ENCODE peak calls at places on chromosomes 5 and 9, in ten cellular contexts. One of them, this sample, is unnamed.

GRCh38 chr5:172179032-172179989 is 8.7 kb downstream of the STK10 start:
- DNase-seq in transverse colon: peak
- DNase-seq in activated B cell treated with CpG ODN at 0.5 μM for 24 hours: no peak
- DNase-seq in CD4-positive, alpha-beta T cell: peak
- DNase-seq in tibial nerve: no peak
- DNase-seq in endodermal cell: no peak
- DNase-seq in GM12865: peak
- DNase-seq in colonic mucosa: peak
- DNase-seq in prostate gland: no peak
- DNase-seq in AG09309: no peak
- DNase-seq in this sample: peak

GRCh38 chr5:116557669-116558271 is 16.9 kb downstream of the SEMA6A start:
- DNase-seq in CD4-positive, alpha-beta T cell: no peak
- DNase-seq in AG09309: no peak
- DNase-seq in GM12865: peak
- DNase-seq in activated B cell treated with CpG ODN at 0.5 μM for 24 hours: no peak
- DNase-seq in colonic mucosa: no peak
- DNase-seq in prostate gland: no peak
- DNase-seq in transverse colon: no peak
- DNase-seq in tibial nerve: no peak
- DNase-seq in endodermal cell: peak
- DNase-seq in this sample: no peak

GRCh38 chr9:123954921-123955320 is 25.0 kb upstream of the DENND1A start:
- DNase-seq in activated B cell treated with CpG ODN at 0.5 μM for 24 hours: no peak
- DNase-seq in colonic mucosa: no peak
- DNase-seq in transverse colon: no peak
- DNase-seq in prostate gland: no peak
- DNase-seq in CD4-positive, alpha-beta T cell: no peak
- DNase-seq in endodermal cell: no peak
- DNase-seq in tibial nerve: no peak
- DNase-seq in GM12865: no peak
- DNase-seq in AG09309: no peak
- DNase-seq in this sample: no peak

GRCh38 chr9:92726971-92727715 is 37.5 kb downstream of the BICD2 start:
- DNase-seq in colonic mucosa: no peak
- DNase-seq in CD4-positive, alpha-beta T cell: no peak
- DNase-seq in prostate gland: no peak
- DNase-seq in tibial nerve: no peak
- DNase-seq in endodermal cell: no peak
- DNase-seq in activated B cell treated with CpG ODN at 0.5 μM for 24 hours: peak
- DNase-seq in transverse colon: no peak
- DNase-seq in AG09309: no peak
- DNase-seq in GM12865: no peak
- DNase-seq in this sample: no peak

GRCh38 chr5:2165991-2166978 is 283.6 kb upstream of the IRX4 start:
- DNase-seq in transverse colon: no peak
- DNase-seq in prostate gland: no peak
- DNase-seq in colonic mucosa: no peak
- DNase-seq in activated B cell treated with CpG ODN at 0.5 μM for 24 hours: no peak
- DNase-seq in GM12865: no peak
- DNase-seq in AG09309: no peak
- DNase-seq in tibial nerve: no peak
- DNase-seq in CD4-positive, alpha-beta T cell: no peak
- DNase-seq in endodermal cell: no peak
- DNase-seq in this sample: no peak

GRCh38 chr5:181118369-181118768 is 12.6 kb downstream of the OR2V1 start:
- DNase-seq in activated B cell treated with CpG ODN at 0.5 μM for 24 hours: no peak
- DNase-seq in AG09309: no peak
- DNase-seq in endodermal cell: no peak
- DNase-seq in tibial nerve: no peak
- DNase-seq in CD4-positive, alpha-beta T cell: no peak
- DNase-seq in transverse colon: no peak
- DNase-seq in colonic mucosa: no peak
- DNase-seq in GM12865: no peak
- DNase-seq in prostate gland: no peak
- DNase-seq in this sample: no peak

GRCh38 chr5:32443145-32443540 is 1.4 kb downstream of the ZFR start:
- DNase-seq in AG09309: no peak
- DNase-seq in transverse colon: no peak
- DNase-seq in CD4-positive, alpha-beta T cell: no peak
- DNase-seq in endodermal cell: no peak
- DNase-seq in prostate gland: no peak
- DNase-seq in tibial nerve: no peak
- DNase-seq in activated B cell treated with CpG ODN at 0.5 μM for 24 hours: no peak
- DNase-seq in colonic mucosa: no peak
- DNase-seq in GM12865: peak
- DNase-seq in this sample: no peak

GRCh38 chr9:79224672-79225433 is 346.9 kb upstream of the TLE4 start:
- DNase-seq in activated B cell treated with CpG ODN at 0.5 μM for 24 hours: no peak
- DNase-seq in transverse colon: no peak
- DNase-seq in CD4-positive, alpha-beta T cell: no peak
- DNase-seq in GM12865: no peak
- DNase-seq in AG09309: peak
- DNase-seq in tibial nerve: no peak
- DNase-seq in prostate gland: no peak
- DNase-seq in colonic mucosa: no peak
- DNase-seq in endodermal cell: no peak
- DNase-seq in this sample: no peak

GRCh38 chr9:5231212-5231611 is at the start of gene INSL4:
- DNase-seq in GM12865: no peak
- DNase-seq in transverse colon: no peak
- DNase-seq in colonic mucosa: no peak
- DNase-seq in tibial nerve: no peak
- DNase-seq in CD4-positive, alpha-beta T cell: no peak
- DNase-seq in prostate gland: no peak
- DNase-seq in endodermal cell: no peak
- DNase-seq in AG09309: no peak
- DNase-seq in activated B cell treated with CpG ODN at 0.5 μM for 24 hours: no peak
- DNase-seq in this sample: no peak

GRCh38 chr5:149853019-149853648 is 91.5 kb downstream of the PDE6A start:
- DNase-seq in transverse colon: peak
- DNase-seq in activated B cell treated with CpG ODN at 0.5 μM for 24 hours: peak
- DNase-seq in endodermal cell: peak
- DNase-seq in AG09309: peak
- DNase-seq in GM12865: peak
- DNase-seq in CD4-positive, alpha-beta T cell: no peak
- DNase-seq in prostate gland: peak
- DNase-seq in colonic mucosa: peak
- DNase-seq in tibial nerve: peak
- DNase-seq in this sample: peak

GRCh38 chr5:58849995-58850667 is 267.3 kb downstream of the RAB3C start:
- DNase-seq in GM12865: peak
- DNase-seq in AG09309: no peak
- DNase-seq in prostate gland: peak
- DNase-seq in endodermal cell: peak
- DNase-seq in colonic mucosa: peak
- DNase-seq in activated B cell treated with CpG ODN at 0.5 μM for 24 hours: no peak
- DNase-seq in transverse colon: peak
- DNase-seq in tibial nerve: no peak
- DNase-seq in CD4-positive, alpha-beta T cell: no peak
- DNase-seq in this sample: no peak

GRCh38 chr9:105132576-105132975 is 111.9 kb upstream of the SLC44A1 start:
- DNase-seq in transverse colon: no peak
- DNase-seq in prostate gland: no peak
- DNase-seq in endodermal cell: no peak
- DNase-seq in GM12865: no peak
- DNase-seq in activated B cell treated with CpG ODN at 0.5 μM for 24 hours: no peak
- DNase-seq in colonic mucosa: no peak
- DNase-seq in CD4-positive, alpha-beta T cell: no peak
- DNase-seq in tibial nerve: no peak
- DNase-seq in AG09309: peak
- DNase-seq in this sample: no peak

GRCh38 chr9:126489604-126490593 is 123.8 kb upstream of the LMX1B start:
- DNase-seq in transverse colon: no peak
- DNase-seq in GM12865: no peak
- DNase-seq in endodermal cell: peak
- DNase-seq in activated B cell treated with CpG ODN at 0.5 μM for 24 hours: no peak
- DNase-seq in tibial nerve: no peak
- DNase-seq in colonic mucosa: no peak
- DNase-seq in CD4-positive, alpha-beta T cell: no peak
- DNase-seq in AG09309: no peak
- DNase-seq in prostate gland: no peak
- DNase-seq in this sample: no peak

GRCh38 chr5:54207566-54207965 is 102.8 kb downstream of the ARL15 start:
- DNase-seq in activated B cell treated with CpG ODN at 0.5 μM for 24 hours: no peak
- DNase-seq in AG09309: no peak
- DNase-seq in prostate gland: no peak
- DNase-seq in colonic mucosa: no peak
- DNase-seq in transverse colon: no peak
- DNase-seq in tibial nerve: no peak
- DNase-seq in CD4-positive, alpha-beta T cell: no peak
- DNase-seq in GM12865: no peak
- DNase-seq in endodermal cell: peak
- DNase-seq in this sample: no peak

GRCh38 chr5:140267559-140268018 is 35.3 kb downstream of the PFDN1 start:
- DNase-seq in prostate gland: no peak
- DNase-seq in tibial nerve: no peak
- DNase-seq in colonic mucosa: no peak
- DNase-seq in GM12865: no peak
- DNase-seq in activated B cell treated with CpG ODN at 0.5 μM for 24 hours: no peak
- DNase-seq in AG09309: no peak
- DNase-seq in endodermal cell: no peak
- DNase-seq in CD4-positive, alpha-beta T cell: no peak
- DNase-seq in transverse colon: no peak
- DNase-seq in this sample: no peak

GRCh38 chr5:150001660-150002493 is 1.3 kb downstream of the HMGXB3 start:
- DNase-seq in AG09309: no peak
- DNase-seq in tibial nerve: no peak
- DNase-seq in colonic mucosa: peak
- DNase-seq in activated B cell treated with CpG ODN at 0.5 μM for 24 hours: peak
- DNase-seq in CD4-positive, alpha-beta T cell: peak
- DNase-seq in transverse colon: peak
- DNase-seq in endodermal cell: peak
- DNase-seq in prostate gland: peak
- DNase-seq in GM12865: peak
- DNase-seq in this sample: peak

GRCh38 chr9:127550751-127551150 is 61.3 kb upstream of the STXBP1 start:
- DNase-seq in GM12865: no peak
- DNase-seq in CD4-positive, alpha-beta T cell: no peak
- DNase-seq in prostate gland: no peak
- DNase-seq in activated B cell treated with CpG ODN at 0.5 μM for 24 hours: no peak
- DNase-seq in AG09309: no peak
- DNase-seq in tibial nerve: no peak
- DNase-seq in colonic mucosa: no peak
- DNase-seq in transverse colon: peak
- DNase-seq in endodermal cell: no peak
- DNase-seq in this sample: no peak

GRCh38 chr5:159838551-159839222 is 77.6 kb upstream of the ADRA1B start:
- DNase-seq in activated B cell treated with CpG ODN at 0.5 μM for 24 hours: no peak
- DNase-seq in GM12865: no peak
- DNase-seq in CD4-positive, alpha-beta T cell: no peak
- DNase-seq in AG09309: no peak
- DNase-seq in prostate gland: no peak
- DNase-seq in colonic mucosa: no peak
- DNase-seq in tibial nerve: no peak
- DNase-seq in endodermal cell: no peak
- DNase-seq in transverse colon: no peak
- DNase-seq in this sample: no peak

DNA sequence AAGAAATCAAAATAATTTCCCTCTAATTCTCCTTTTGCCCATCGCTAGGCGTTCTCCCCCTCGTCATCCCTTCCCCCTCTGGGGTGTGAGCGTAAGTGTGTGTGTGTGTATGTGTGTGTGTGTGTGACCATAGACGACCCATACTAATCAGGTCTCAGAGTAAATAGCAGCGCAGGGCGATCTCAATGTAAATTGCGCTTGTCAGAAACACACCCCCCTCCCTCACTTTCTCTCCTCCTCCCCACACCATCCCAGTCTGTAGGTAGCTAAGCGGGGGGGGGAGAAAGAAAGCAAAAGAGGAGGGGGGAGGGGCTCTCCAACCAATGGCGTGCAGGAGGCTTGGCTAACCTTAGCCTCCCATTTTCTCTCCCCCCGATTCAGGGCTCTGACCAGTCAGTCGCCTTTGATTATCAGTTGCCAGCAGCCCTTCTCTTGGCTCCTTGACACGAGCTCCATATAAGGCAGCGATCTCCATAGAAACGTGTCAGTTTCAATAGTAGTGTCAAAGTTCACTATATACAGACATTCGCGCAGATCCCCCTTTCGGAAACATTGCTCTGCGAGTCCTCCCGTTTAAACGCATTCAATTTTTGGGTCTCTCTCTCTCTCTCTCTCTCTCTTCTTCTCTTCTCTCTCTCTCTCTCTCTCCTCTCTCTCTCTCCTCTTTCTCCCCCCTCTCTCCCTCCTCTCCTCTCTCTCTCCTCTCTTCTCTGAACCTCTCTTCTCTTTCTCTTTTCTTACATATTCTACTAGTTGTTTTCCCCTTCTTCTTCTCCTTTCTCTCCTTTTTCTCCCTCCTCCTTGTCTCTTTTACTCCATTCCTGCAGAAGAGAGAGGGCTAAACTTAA is at the start of gene NR2F1:
- DNase-seq in prostate gland: no peak
- DNase-seq in GM12865: peak
- DNase-seq in activated B cell treated with CpG ODN at 0.5 μM for 24 hours: no peak
- DNase-seq in endodermal cell: peak
- DNase-seq in transverse colon: peak
- DNase-seq in CD4-positive, alpha-beta T cell: no peak
- DNase-seq in tibial nerve: peak
- DNase-seq in AG09309: peak
- DNase-seq in colonic mucosa: peak
- DNase-seq in this sample: no peak
- TF ChIP-seq CTCF in prostate gland: no peak
- TF ChIP-seq CTCF in GM12865: no peak
- TF ChIP-seq CTCF in activated B cell treated with CpG ODN at 0.5 μM for 24 hours: no peak
- TF ChIP-seq CTCF in endodermal cell: no peak
- TF ChIP-seq CTCF in transverse colon: no peak
- TF ChIP-seq CTCF in CD4-positive, alpha-beta T cell: no peak
- TF ChIP-seq CTCF in tibial nerve: peak
- TF ChIP-seq CTCF in AG09309: no peak
- TF ChIP-seq CTCF in colonic mucosa: no peak
- TF ChIP-seq CTCF in this sample: no peak

GRCh38 chr5:43400082-43400481 is 12.1 kb downstream of the CCL28 start:
- DNase-seq in transverse colon: no peak
- DNase-seq in CD4-positive, alpha-beta T cell: no peak
- DNase-seq in activated B cell treated with CpG ODN at 0.5 μM for 24 hours: no peak
- DNase-seq in colonic mucosa: no peak
- DNase-seq in AG09309: no peak
- DNase-seq in tibial nerve: no peak
- DNase-seq in GM12865: no peak
- DNase-seq in prostate gland: no peak
- DNase-seq in endodermal cell: no peak
- DNase-seq in this sample: no peak
- TF ChIP-seq CTCF in transverse colon: no peak
- TF ChIP-seq CTCF in CD4-positive, alpha-beta T cell: no peak
- TF ChIP-seq CTCF in activated B cell treated with CpG ODN at 0.5 μM for 24 hours: no peak
- TF ChIP-seq CTCF in colonic mucosa: no peak
- TF ChIP-seq CTCF in AG09309: peak
- TF ChIP-seq CTCF in tibial nerve: no peak
- TF ChIP-seq CTCF in GM12865: no peak
- TF ChIP-seq CTCF in prostate gland: no peak
- TF ChIP-seq CTCF in endodermal cell: peak
- TF ChIP-seq CTCF in this sample: no peak

GRCh38 chr5:9898319-9898718 is 268.2 kb upstream of the TAS2R1 start:
- DNase-seq in transverse colon: peak
- DNase-seq in endodermal cell: peak
- DNase-seq in GM12865: peak
- DNase-seq in CD4-positive, alpha-beta T cell: no peak
- DNase-seq in colonic mucosa: no peak
- DNase-seq in tibial nerve: no peak
- DNase-seq in prostate gland: peak
- DNase-seq in AG09309: peak
- DNase-seq in activated B cell treated with CpG ODN at 0.5 μM for 24 hours: no peak
- DNase-seq in this sample: no peak
- TF ChIP-seq CTCF in transverse colon: peak
- TF ChIP-seq CTCF in endodermal cell: peak
- TF ChIP-seq CTCF in GM12865: peak
- TF ChIP-seq CTCF in CD4-positive, alpha-beta T cell: no peak
- TF ChIP-seq CTCF in colonic mucosa: no peak
- TF ChIP-seq CTCF in tibial nerve: no peak
- TF ChIP-seq CTCF in prostate gland: peak
- TF ChIP-seq CTCF in AG09309: peak
- TF ChIP-seq CTCF in activated B cell treated with CpG ODN at 0.5 μM for 24 hours: no peak
- TF ChIP-seq CTCF in this sample: no peak

GRCh38 chr9:134396825-134397224 is 70.6 kb downstream of the RXRA start:
- DNase-seq in AG09309: no peak
- DNase-seq in activated B cell treated with CpG ODN at 0.5 μM for 24 hours: peak
- DNase-seq in tibial nerve: no peak
- DNase-seq in colonic mucosa: no peak
- DNase-seq in CD4-positive, alpha-beta T cell: peak
- DNase-seq in prostate gland: no peak
- DNase-seq in GM12865: peak
- DNase-seq in transverse colon: no peak
- DNase-seq in endodermal cell: no peak
- DNase-seq in this sample: no peak
- TF ChIP-seq CTCF in AG09309: no peak
- TF ChIP-seq CTCF in activated B cell treated with CpG ODN at 0.5 μM for 24 hours: no peak
- TF ChIP-seq CTCF in tibial nerve: no peak
- TF ChIP-seq CTCF in colonic mucosa: no peak
- TF ChIP-seq CTCF in CD4-positive, alpha-beta T cell: no peak
- TF ChIP-seq CTCF in prostate gland: no peak
- TF ChIP-seq CTCF in GM12865: no peak
- TF ChIP-seq CTCF in transverse colon: no peak
- TF ChIP-seq CTCF in endodermal cell: no peak
- TF ChIP-seq CTCF in this sample: no peak